ENCODE peak calls at places on chromosome 17, in seven cellular contexts. One of them, this sample, is unnamed.

GRCh38 chr17:51435641-51436091 is 175.3 kb downstream of the UTP18 start:
- DNase-seq in ascending aorta: no peak
- DNase-seq in heart right ventricle: peak; percentile 9
- DNase-seq in foreskin fibroblast: no peak
- DNase-seq in NT2/D1: peak; percentile 27
- DNase-seq in H7: peak; percentile 59
- DNase-seq in stomach: peak; percentile 80
- DNase-seq in this sample: no peak

GRCh38 chr17:73536700-73537680 is 107.3 kb downstream of the SDK2 start:
- DNase-seq in ascending aorta: no peak
- DNase-seq in heart right ventricle: no peak
- DNase-seq in foreskin fibroblast: no peak
- DNase-seq in NT2/D1: no peak
- DNase-seq in H7: no peak
- DNase-seq in stomach: no peak
- DNase-seq in this sample: no peak

GRCh38 chr17:34389343-34389742 is 26.3 kb upstream of the CCL1 start:
- DNase-seq in ascending aorta: no peak
- DNase-seq in heart right ventricle: no peak
- DNase-seq in foreskin fibroblast: no peak
- DNase-seq in NT2/D1: no peak
- DNase-seq in H7: no peak
- DNase-seq in stomach: no peak
- DNase-seq in this sample: no peak

GRCh38 chr17:31508310-31509094 is 117.0 kb downstream of the RAB11FIP4 start:
- DNase-seq in ascending aorta: no peak
- DNase-seq in heart right ventricle: no peak
- DNase-seq in foreskin fibroblast: no peak
- DNase-seq in NT2/D1: no peak
- DNase-seq in H7: peak; percentile 58
- DNase-seq in stomach: peak; percentile 48
- DNase-seq in this sample: peak; percentile 21

GRCh38 chr17:73027130-73027741 is 65.3 kb downstream of the SLC39A11 start:
- DNase-seq in ascending aorta: no peak
- DNase-seq in heart right ventricle: no peak
- DNase-seq in foreskin fibroblast: peak; percentile 69
- DNase-seq in NT2/D1: no peak
- DNase-seq in H7: no peak
- DNase-seq in stomach: no peak
- DNase-seq in this sample: no peak

GRCh38 chr17:2947588-2947950 is 115.8 kb downstream of the OR1D5 start:
- DNase-seq in ascending aorta: no peak
- DNase-seq in heart right ventricle: no peak
- DNase-seq in foreskin fibroblast: no peak
- DNase-seq in NT2/D1: no peak
- DNase-seq in H7: peak; percentile 29
- DNase-seq in stomach: no peak
- DNase-seq in this sample: no peak

GRCh38 chr17:19338031-19338990 is 24.2 kb downstream of the B9D1 start:
- DNase-seq in ascending aorta: peak; percentile 66
- DNase-seq in heart right ventricle: peak; percentile 67
- DNase-seq in foreskin fibroblast: peak; percentile 61
- DNase-seq in NT2/D1: no peak
- DNase-seq in H7: peak; percentile 91
- DNase-seq in stomach: peak; percentile 74
- DNase-seq in this sample: peak; percentile 86

GRCh38 chr17:30519707-30520106 is 42.5 kb downstream of the GOSR1 start:
- DNase-seq in ascending aorta: no peak
- DNase-seq in heart right ventricle: no peak
- DNase-seq in foreskin fibroblast: peak; percentile 89
- DNase-seq in NT2/D1: no peak
- DNase-seq in H7: no peak
- DNase-seq in stomach: no peak
- DNase-seq in this sample: no peak

GRCh38 chr17:69457603-69458002 is 43.1 kb downstream of the MAP2K6 start:
- DNase-seq in ascending aorta: no peak
- DNase-seq in heart right ventricle: no peak
- DNase-seq in foreskin fibroblast: no peak
- DNase-seq in NT2/D1: no peak
- DNase-seq in H7: no peak
- DNase-seq in stomach: no peak
- DNase-seq in this sample: no peak

GRCh38 chr17:35735036-35735805 is 3.8 kb downstream of the RASL10B start:
- DNase-seq in ascending aorta: no peak
- DNase-seq in heart right ventricle: no peak
- DNase-seq in foreskin fibroblast: no peak
- DNase-seq in NT2/D1: no peak
- DNase-seq in H7: peak; percentile 42
- DNase-seq in stomach: no peak
- DNase-seq in this sample: no peak

GRCh38 chr17:71409712-71410111 is 711.1 kb upstream of the SOX9 start:
- DNase-seq in ascending aorta: no peak
- DNase-seq in heart right ventricle: no peak
- DNase-seq in foreskin fibroblast: peak; percentile 91
- DNase-seq in NT2/D1: no peak
- DNase-seq in H7: no peak
- DNase-seq in stomach: no peak
- DNase-seq in this sample: no peak

GRCh38 chr17:41648411-41649195 is 24.2 kb upstream of the KRT17 start:
- DNase-seq in ascending aorta: peak; percentile 92
- DNase-seq in heart right ventricle: peak; percentile 84
- DNase-seq in foreskin fibroblast: peak; percentile 91
- DNase-seq in NT2/D1: peak; percentile 67
- DNase-seq in H7: peak; percentile 95
- DNase-seq in stomach: peak; percentile 90
- DNase-seq in this sample: peak; percentile 81

GRCh38 chr17:36920032-36921000 is 17.0 kb upstream of the LHX1 start:
- DNase-seq in ascending aorta: no peak
- DNase-seq in heart right ventricle: no peak
- DNase-seq in foreskin fibroblast: no peak
- DNase-seq in NT2/D1: no peak
- DNase-seq in H7: peak; percentile 69
- DNase-seq in stomach: no peak
- DNase-seq in this sample: no peak

GRCh38 chr17:80899402-80900268 is 92.0 kb upstream of the CHMP6 start:
- DNase-seq in ascending aorta: no peak
- DNase-seq in heart right ventricle: no peak
- DNase-seq in foreskin fibroblast: peak; percentile 47
- DNase-seq in NT2/D1: peak; percentile 43
- DNase-seq in H7: peak; percentile 96
- DNase-seq in stomach: peak; percentile 29
- DNase-seq in this sample: no peak

GRCh38 chr17:71613996-71614395 is 506.8 kb upstream of the SOX9 start:
- DNase-seq in ascending aorta: no peak
- DNase-seq in heart right ventricle: no peak
- DNase-seq in foreskin fibroblast: no peak
- DNase-seq in NT2/D1: no peak
- DNase-seq in H7: no peak
- DNase-seq in stomach: no peak
- DNase-seq in this sample: no peak

GRCh38 chr17:56876766-56877179 is 37.1 kb downstream of the TRIM25 start:
- DNase-seq in ascending aorta: no peak
- DNase-seq in heart right ventricle: no peak
- DNase-seq in foreskin fibroblast: no peak
- DNase-seq in NT2/D1: no peak
- DNase-seq in H7: no peak
- DNase-seq in stomach: no peak
- DNase-seq in this sample: no peak

GRCh38 chr17:68288804-68289203 is 2.1 kb downstream of the SLC16A6 start:
- DNase-seq in ascending aorta: peak; percentile 63
- DNase-seq in heart right ventricle: no peak
- DNase-seq in foreskin fibroblast: peak; percentile 13
- DNase-seq in NT2/D1: no peak
- DNase-seq in H7: no peak
- DNase-seq in stomach: no peak
- DNase-seq in this sample: peak; percentile 23

GRCh38 chr17:72977768-72978417 is 114.6 kb downstream of the SLC39A11 start:
- DNase-seq in ascending aorta: no peak
- DNase-seq in heart right ventricle: no peak
- DNase-seq in foreskin fibroblast: peak; percentile 21
- DNase-seq in NT2/D1: no peak
- DNase-seq in H7: no peak
- DNase-seq in stomach: no peak
- DNase-seq in this sample: no peak

GRCh38 chr17:59365383-59365981 is 34.0 kb downstream of the YPEL2 start:
- DNase-seq in ascending aorta: no peak
- DNase-seq in heart right ventricle: no peak
- DNase-seq in foreskin fibroblast: no peak
- DNase-seq in NT2/D1: no peak
- DNase-seq in H7: no peak
- DNase-seq in stomach: no peak
- DNase-seq in this sample: no peak

DNA sequence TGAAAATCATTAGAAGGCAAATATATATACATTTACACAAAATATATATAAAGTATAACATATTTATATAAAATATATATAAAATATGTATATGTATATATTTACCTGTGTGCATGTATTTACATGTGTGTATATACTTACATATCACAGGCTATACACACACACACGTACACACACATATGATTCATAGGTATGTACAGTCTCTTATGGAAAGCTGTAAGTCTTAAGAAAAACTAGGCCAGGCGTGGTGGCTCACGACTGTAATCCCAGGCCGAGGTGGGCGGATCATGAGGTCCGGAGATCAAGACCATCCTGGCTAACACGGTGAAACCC is 14.7 kb downstream of the TOM1L2 start:
- DNase-seq in ascending aorta: no peak
- DNase-seq in heart right ventricle: no peak
- DNase-seq in foreskin fibroblast: no peak
- DNase-seq in NT2/D1: no peak
- DNase-seq in H7: no peak
- DNase-seq in stomach: no peak
- DNase-seq in this sample: no peak
- H3K4me3 ChIP-seq in ascending aorta: no peak overlapping the region
- H3K4me3 ChIP-seq in heart right ventricle: no peak overlapping the region
- H3K4me3 ChIP-seq in foreskin fibroblast: no peak overlapping the region
- H3K4me3 ChIP-seq in NT2/D1: no peak overlapping the region
- H3K4me3 ChIP-seq in H7: no peak overlapping the region
- H3K4me3 ChIP-seq in stomach: no peak overlapping the region
- H3K4me3 ChIP-seq in this sample: no peak overlapping the region

DNA sequence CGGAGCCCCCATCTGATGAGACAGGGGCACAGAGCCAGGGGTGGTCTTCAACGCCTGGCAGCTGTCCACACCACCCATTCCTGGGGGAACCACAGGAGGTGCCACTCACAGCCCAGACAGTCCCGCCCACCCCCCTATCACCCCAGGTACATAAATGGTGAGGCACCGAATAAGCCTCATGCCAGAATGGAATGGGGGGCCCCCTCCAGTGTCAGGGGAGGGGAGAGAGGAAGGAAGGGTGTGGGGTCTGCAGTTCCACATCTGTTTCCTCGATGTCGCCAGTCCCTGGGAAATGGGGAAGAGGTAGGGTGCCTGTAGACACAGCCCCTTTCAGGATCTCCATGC is 1.7 kb downstream of the TMC6 start:
- DNase-seq in ascending aorta: no peak
- DNase-seq in heart right ventricle: no peak
- DNase-seq in foreskin fibroblast: no peak
- DNase-seq in NT2/D1: no peak
- DNase-seq in H7: peak; percentile 52
- DNase-seq in stomach: no peak
- DNase-seq in this sample: no peak
- H3K4me3 ChIP-seq in ascending aorta: no peak overlapping the region
- H3K4me3 ChIP-seq in heart right ventricle: no peak overlapping the region
- H3K4me3 ChIP-seq in foreskin fibroblast: no peak overlapping the region
- H3K4me3 ChIP-seq in NT2/D1: peak overlapping the region; percentile 77
- H3K4me3 ChIP-seq in H7: peak overlapping the region; percentile 75
- H3K4me3 ChIP-seq in stomach: peak overlapping the region; percentile 88
- H3K4me3 ChIP-seq in this sample: no peak overlapping the region

DNA sequence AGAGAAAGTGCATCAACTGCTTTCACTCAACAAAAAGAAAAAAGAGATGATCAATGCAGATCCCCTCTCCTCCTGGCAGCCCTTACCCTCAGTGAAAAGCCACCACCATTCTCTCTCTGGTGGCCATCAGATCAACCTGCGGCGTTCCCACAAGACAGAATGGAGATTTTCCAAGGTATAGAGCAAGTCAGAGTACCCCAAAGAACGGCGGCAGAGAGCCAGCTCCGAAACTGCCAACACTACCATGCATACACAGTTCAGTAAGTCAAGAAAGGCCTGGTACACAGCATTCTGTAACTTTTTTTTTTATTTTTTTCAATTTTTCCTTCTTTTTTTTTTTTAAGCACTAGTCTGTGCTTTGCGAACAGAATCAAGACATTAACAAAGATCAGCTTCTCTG is 30.6 kb downstream of the STH start:
- DNase-seq in ascending aorta: no peak
- DNase-seq in heart right ventricle: no peak
- DNase-seq in foreskin fibroblast: no peak
- DNase-seq in NT2/D1: no peak
- DNase-seq in H7: no peak
- DNase-seq in stomach: no peak
- DNase-seq in this sample: no peak
- H3K4me3 ChIP-seq in ascending aorta: no peak overlapping the region
- H3K4me3 ChIP-seq in heart right ventricle: no peak overlapping the region
- H3K4me3 ChIP-seq in foreskin fibroblast: no peak overlapping the region
- H3K4me3 ChIP-seq in NT2/D1: no peak overlapping the region
- H3K4me3 ChIP-seq in H7: no peak overlapping the region
- H3K4me3 ChIP-seq in stomach: no peak overlapping the region
- H3K4me3 ChIP-seq in this sample: no peak overlapping the region

GRCh38 chr17:82699551-82699950 is 1.1 kb upstream of the RAB40B start:
- DNase-seq in ascending aorta: no peak
- DNase-seq in heart right ventricle: no peak
- DNase-seq in foreskin fibroblast: no peak
- DNase-seq in NT2/D1: no peak
- DNase-seq in H7: no peak
- DNase-seq in stomach: no peak
- DNase-seq in this sample: no peak
- H3K4me3 ChIP-seq in ascending aorta: peak overlapping the region; percentile 99
- H3K4me3 ChIP-seq in heart right ventricle: no peak overlapping the region
- H3K4me3 ChIP-seq in foreskin fibroblast: peak overlapping the region; percentile 67
- H3K4me3 ChIP-seq in NT2/D1: peak overlapping the region; percentile 68
- H3K4me3 ChIP-seq in H7: no peak overlapping the region
- H3K4me3 ChIP-seq in stomach: peak overlapping the region; percentile 85
- H3K4me3 ChIP-seq in this sample: no peak overlapping the region

GRCh38 chr17:15651001-15651582 is 31.6 kb upstream of the FBXW10B start:
- DNase-seq in ascending aorta: no peak
- DNase-seq in heart right ventricle: peak; percentile 14
- DNase-seq in foreskin fibroblast: peak; percentile 29
- DNase-seq in NT2/D1: no peak
- DNase-seq in H7: no peak
- DNase-seq in stomach: no peak
- DNase-seq in this sample: peak; percentile 53
- H3K4me3 ChIP-seq in ascending aorta: peak overlapping the region; percentile 71
- H3K4me3 ChIP-seq in heart right ventricle: peak overlapping the region; percentile 51
- H3K4me3 ChIP-seq in foreskin fibroblast: peak overlapping the region; percentile 100
- H3K4me3 ChIP-seq in NT2/D1: peak overlapping the region; percentile 32
- H3K4me3 ChIP-seq in H7: no peak overlapping the region
- H3K4me3 ChIP-seq in stomach: peak overlapping the region; percentile 52
- H3K4me3 ChIP-seq in this sample: peak overlapping the region; percentile 64

GRCh38 chr17:77090476-77090875 is 50.3 kb upstream of the SEC14L1 start:
- DNase-seq in ascending aorta: no peak
- DNase-seq in heart right ventricle: no peak
- DNase-seq in foreskin fibroblast: no peak
- DNase-seq in NT2/D1: no peak
- DNase-seq in H7: no peak
- DNase-seq in stomach: no peak
- DNase-seq in this sample: no peak
- H3K4me3 ChIP-seq in ascending aorta: no peak overlapping the region
- H3K4me3 ChIP-seq in heart right ventricle: no peak overlapping the region
- H3K4me3 ChIP-seq in foreskin fibroblast: no peak overlapping the region
- H3K4me3 ChIP-seq in NT2/D1: no peak overlapping the region
- H3K4me3 ChIP-seq in H7: no peak overlapping the region
- H3K4me3 ChIP-seq in stomach: no peak overlapping the region
- H3K4me3 ChIP-seq in this sample: no peak overlapping the region

This sample was measured in trophoblast cell.